ENCODE peak calls at places on chromosomes 6 and 20, in nine cellular contexts. Y is NCI-H1092 treated with DMSO at 0.1 percent for 48 hours; V is activated CD4-positive, alpha-beta T cell treated with anti-CD3 and anti-CD28 coated beads, Interleukin-2, amount 50 U/mL, for 24 hours; F is kidney epithelial cell; Z is activated CD4-positive, alpha-beta memory T cell treated with anti-CD3 and anti-CD28 coated beads for 36 hours; P is ureter; C is upper lobe of left lung; R is NCI-H1694; O is NK-92 treated with Interleukin-12 subunit alpha and Interleukin-12 subunit beta, amount 100 ng/mL, for 24 hours. E is an unnamed sample.
A peak's percentile ranks its signal among the peaks of the same experiment; 100 is the strongest.

GRCh38 chr20:17023811-17024210 is 203.0 kb upstream of the PCSK2 start:
- DNase-seq in Z (no peak), F (no peak), Y (peak; percentile 44), O (no peak), C (peak; percentile 57), P (no peak), V (no peak), R (no peak), E (no peak)

GRCh38 chr20:61161649-61162210 is 90.3 kb upstream of the CDH4 start:
- DNase-seq in P (no peak), O (no peak), V (no peak), Z (no peak), Y (no peak), C (no peak), R (no peak), F (no peak), E (no peak)

GRCh38 chr6:121520337-121521163 is 85.1 kb downstream of the GJA1 start:
- DNase-seq in F (peak; percentile 96), C (no peak), Z (no peak), V (no peak), Y (no peak), P (no peak), R (no peak), O (no peak), E (no peak)

GRCh38 chr6:152636675-152637421 is at the start of gene SYNE1:
- DNase-seq in Y (no peak), Z (no peak), V (no peak), P (peak; percentile 55), C (peak; percentile 55), F (no peak), O (no peak), R (no peak), E (no peak)

GRCh38 chr20:35257175-35257909 is 20.6 kb downstream of the MMP24OS start:
- DNase-seq in R (no peak), P (no peak), Y (no peak), C (no peak), Z (no peak), O (no peak), V (no peak), F (no peak), E (no peak)

GRCh38 chr20:39289831-39290230 is 327.7 kb downstream of the DHX35 start:
- DNase-seq in C (no peak), F (no peak), V (no peak), Y (no peak), Z (no peak), P (no peak), R (no peak), O (no peak), E (no peak)

GRCh38 chr6:3294921-3295871 is 36.4 kb downstream of the PSMG4 start:
- DNase-seq in F (no peak), Y (peak; percentile 35), Z (no peak), V (no peak), P (no peak), R (no peak), C (no peak), O (no peak), E (no peak)

GRCh38 chr6:149094156-149094555 is 223.4 kb upstream of the TAB2 start:
- DNase-seq in C (no peak), O (peak; percentile 16), P (no peak), Z (peak; percentile 51), V (no peak), Y (no peak), R (no peak), F (no peak), E (no peak)

GRCh38 chr20:62860924-62861691 is 514 bp downstream of the TCFL5 start:
- DNase-seq in O (no peak), Y (no peak), F (no peak), V (no peak), C (no peak), P (no peak), Z (peak; percentile 46), R (no peak), E (no peak)

GRCh38 chr6:52904562-52905279 is 4.8 kb downstream of the GSTA3 start:
- DNase-seq in Z (peak; percentile 27), C (no peak), P (no peak), Y (no peak), F (no peak), O (no peak), R (no peak), V (no peak), E (peak; percentile 9)

GRCh38 chr20:64101731-64102621 is 5.4 kb downstream of the NPBWR2 start:
- DNase-seq in C (no peak), Z (peak; percentile 76), R (no peak), Y (no peak), F (no peak), V (peak; percentile 50), P (no peak), O (no peak), E (peak; percentile 71)

GRCh38 chr20:32208499-32209154 is 947 bp downstream of the POFUT1 start:
- DNase-seq in P (no peak), R (no peak), Z (no peak), Y (no peak), V (no peak), C (no peak), O (no peak), F (no peak), E (no peak)

GRCh38 chr6:106974337-106974998 is at the start of gene CD24:
- DNase-seq in R (peak; percentile 38), F (no peak), C (peak; percentile 43), O (no peak), V (no peak), Y (peak; percentile 87), P (peak; percentile 69), Z (peak; percentile 22), E (no peak)

GRCh38 chr20:5923493-5923892 is 26.8 kb downstream of the TRMT6 start:
- DNase-seq in F (no peak), Y (no peak), Z (no peak), P (no peak), R (no peak), V (no peak), O (no peak), C (no peak), E (peak; percentile 66)

GRCh38 chr20:4813839-4814695 is 92.4 kb downstream of the PRND start:
- DNase-seq in C (peak; percentile 75), O (no peak), V (no peak), R (no peak), F (no peak), Y (no peak), P (no peak), Z (peak; percentile 74), E (peak; percentile 88)

GRCh38 chr6:10465633-10466499 is 51.0 kb upstream of the TFAP2A start:
- DNase-seq in F (no peak), Y (no peak), O (no peak), Z (peak; percentile 32), C (peak; percentile 26), P (no peak), R (peak; percentile 9), V (no peak), E (peak; percentile 49)

GRCh38 chr20:50980851-50981713 is 22.5 kb downstream of the MOCS3 start:
- DNase-seq in O (peak; percentile 61), Z (peak; percentile 72), V (peak; percentile 29), F (no peak), R (peak; percentile 42), C (peak; percentile 54), Y (peak; percentile 38), P (no peak), E (peak; percentile 66)

GRCh38 chr6:4675086-4675485 is 101.1 kb upstream of the CDYL start:
- DNase-seq in V (no peak), Y (no peak), Z (no peak), R (no peak), F (no peak), C (no peak), P (no peak), O (no peak), E (no peak)

GRCh38 chr20:45780159-45780558 is 11.5 kb downstream of the WFDC3 start:
- DNase-seq in R (no peak), V (no peak), F (no peak), C (no peak), P (no peak), Y (no peak), O (no peak), Z (no peak), E (no peak)

GRCh38 chr6:16800942-16801341 is 39.7 kb upstream of the ATXN1 start:
- DNase-seq in R (no peak), Y (no peak), O (no peak), F (no peak), V (no peak), C (no peak), P (no peak), Z (peak; percentile 34), E (peak; percentile 12)

GRCh38 chr6:71886184-71887005 is at the start of gene RIMS1:
- DNase-seq in F (no peak), Z (no peak), C (no peak), P (no peak), Y (peak; percentile 12), R (peak; percentile 8), O (no peak), V (no peak), E (peak; percentile 24)

GRCh38 chr6:154569136-154569862 is 58.8 kb upstream of the CNKSR3 start:
- DNase-seq in V (no peak), C (no peak), P (no peak), Z (no peak), O (no peak), R (no peak), Y (peak; percentile 20), F (no peak), E (no peak)

GRCh38 chr6:3333263-3333662 is 74.5 kb downstream of the PSMG4 start:
- DNase-seq in P (no peak), Z (no peak), V (no peak), C (no peak), F (no peak), R (no peak), O (no peak), Y (no peak), E (no peak)

GRCh38 chr6:166354965-166355364 is 12.6 kb upstream of the SFT2D1 start:
- DNase-seq in P (no peak), C (no peak), V (no peak), O (no peak), R (no peak), Y (no peak), F (no peak), Z (no peak), E (no peak)

GRCh38 chr6:138988469-138988834 is 399 bp upstream of the REPS1 start:
- DNase-seq in O (no peak), Y (no peak), V (no peak), F (no peak), P (no peak), C (no peak), Z (no peak), R (peak; percentile 79), E (no peak)

GRCh38 chr6:47144306-47144705 is 102.2 kb upstream of the ADGRF1 start:
- DNase-seq in F (no peak), O (no peak), C (no peak), R (no peak), Z (no peak), V (no peak), Y (no peak), P (no peak), E (no peak)

GRCh38 chr6:53240139-53240538 is 91.5 kb upstream of the GCM1 start:
- DNase-seq in V (no peak), R (no peak), Y (no peak), P (no peak), C (no peak), F (no peak), Z (no peak), O (no peak), E (no peak)

GRCh38 chr6:132698608-132699007 is 15.2 kb downstream of the VNN1 start:
- DNase-seq in F (no peak), R (no peak), V (no peak), O (no peak), P (no peak), C (no peak), Z (no peak), Y (no peak), E (no peak)

GRCh38 chr6:66948106-66948505 is 1241.1 kb upstream of the EYS start:
- DNase-seq in P (no peak), O (no peak), Z (no peak), F (no peak), C (no peak), R (no peak), V (no peak), Y (no peak), E (no peak)

GRCh38 chr20:63183422-63184146 is 32.3 kb downstream of the YTHDF1 start:
- DNase-seq in F (no peak), Y (no peak), Z (peak; percentile 70), O (no peak), P (no peak), R (no peak), C (peak; percentile 32), V (peak; percentile 30), E (peak; percentile 49)

GRCh38 chr6:155473741-155474140 is 18.1 kb upstream of the NOX3 start:
- DNase-seq in R (no peak), C (no peak), P (no peak), O (no peak), V (no peak), Z (no peak), Y (no peak), F (no peak), E (no peak)